ENCODE peak calls at places on chromosomes 16 and 17, in six cellular contexts. One of them, this sample, is unnamed.

GRCh38 chr17:59361386-59361785 is 29.9 kb downstream of the YPEL2 start:
- DNase-seq in IMR-90: peak; percentile 81
- DNase-seq in fibroblast of pulmonary artery: peak; percentile 92
- DNase-seq in body of pancreas: no peak
- DNase-seq in SK-N-SH: no peak
- DNase-seq in cardiac fibroblast: peak; percentile 96
- DNase-seq in this sample: peak; percentile 96

GRCh38 chr17:72556944-72557826 is 436.4 kb downstream of the SOX9 start:
- DNase-seq in fibroblast of pulmonary artery: peak; percentile 66
- DNase-seq in body of pancreas: peak; percentile 83
- DNase-seq in cardiac fibroblast: peak; percentile 71
- DNase-seq in SK-N-SH: peak; percentile 91
- DNase-seq in IMR-90: peak; percentile 57
- DNase-seq in this sample: peak; percentile 56

GRCh38 chr17:39096435-39097158 is 54.8 kb downstream of the PLXDC1 start:
- DNase-seq in IMR-90: no peak
- DNase-seq in cardiac fibroblast: no peak
- DNase-seq in body of pancreas: no peak
- DNase-seq in fibroblast of pulmonary artery: no peak
- DNase-seq in SK-N-SH: no peak
- DNase-seq in this sample: peak; percentile 27

GRCh38 chr17:60087882-60088669 is 9.4 kb upstream of the HEATR6 start:
- DNase-seq in body of pancreas: peak; percentile 78
- DNase-seq in fibroblast of pulmonary artery: peak; percentile 76
- DNase-seq in SK-N-SH: no peak
- DNase-seq in cardiac fibroblast: peak; percentile 82
- DNase-seq in IMR-90: no peak
- DNase-seq in this sample: peak; percentile 60

GRCh38 chr16:28264656-28265055 is 27.7 kb upstream of the SBK1 start:
- DNase-seq in body of pancreas: peak; percentile 60
- DNase-seq in SK-N-SH: no peak
- DNase-seq in IMR-90: peak; percentile 5
- DNase-seq in fibroblast of pulmonary artery: peak; percentile 88
- DNase-seq in cardiac fibroblast: peak; percentile 64
- DNase-seq in this sample: peak; percentile 56

GRCh38 chr17:14699569-14700190 is 398.8 kb downstream of the HS3ST3B1 start:
- DNase-seq in cardiac fibroblast: no peak
- DNase-seq in IMR-90: no peak
- DNase-seq in SK-N-SH: no peak
- DNase-seq in fibroblast of pulmonary artery: no peak
- DNase-seq in body of pancreas: no peak
- DNase-seq in this sample: no peak

GRCh38 chr17:65966311-65966710 is 225.6 kb downstream of the CEP112 start:
- DNase-seq in fibroblast of pulmonary artery: no peak
- DNase-seq in cardiac fibroblast: no peak
- DNase-seq in IMR-90: no peak
- DNase-seq in body of pancreas: no peak
- DNase-seq in SK-N-SH: no peak
- DNase-seq in this sample: no peak

GRCh38 chr17:74780443-74781238 is 4.5 kb upstream of the NAT9 start:
- DNase-seq in body of pancreas: no peak
- DNase-seq in IMR-90: no peak
- DNase-seq in cardiac fibroblast: no peak
- DNase-seq in SK-N-SH: peak; percentile 81
- DNase-seq in fibroblast of pulmonary artery: no peak
- DNase-seq in this sample: no peak

GRCh38 chr16:54928016-54928356 is 2.7 kb upstream of the IRX5 start:
- DNase-seq in fibroblast of pulmonary artery: no peak
- DNase-seq in SK-N-SH: no peak
- DNase-seq in body of pancreas: no peak
- DNase-seq in cardiac fibroblast: peak; percentile 42
- DNase-seq in IMR-90: no peak
- DNase-seq in this sample: no peak

GRCh38 chr16:676565-677297 is 1.3 kb downstream of the RHBDL1 start:
- DNase-seq in fibroblast of pulmonary artery: no peak
- DNase-seq in body of pancreas: no peak
- DNase-seq in cardiac fibroblast: no peak
- DNase-seq in IMR-90: no peak
- DNase-seq in SK-N-SH: no peak
- DNase-seq in this sample: no peak

GRCh38 chr16:70470927-70471341 is 16.5 kb downstream of the FCSK start:
- DNase-seq in IMR-90: peak; percentile 10
- DNase-seq in fibroblast of pulmonary artery: peak; percentile 31
- DNase-seq in cardiac fibroblast: peak; percentile 20
- DNase-seq in body of pancreas: peak; percentile 46
- DNase-seq in SK-N-SH: peak; percentile 87
- DNase-seq in this sample: peak; percentile 39
- TF ChIP-seq CTCF in IMR-90: peak; percentile 36
- TF ChIP-seq CTCF in fibroblast of pulmonary artery: peak; percentile 39
- TF ChIP-seq CTCF in cardiac fibroblast: peak; percentile 51
- TF ChIP-seq CTCF in body of pancreas: peak; percentile 18
- TF ChIP-seq CTCF in SK-N-SH: peak; percentile 49
- TF ChIP-seq CTCF in this sample: peak; percentile 56

DNA sequence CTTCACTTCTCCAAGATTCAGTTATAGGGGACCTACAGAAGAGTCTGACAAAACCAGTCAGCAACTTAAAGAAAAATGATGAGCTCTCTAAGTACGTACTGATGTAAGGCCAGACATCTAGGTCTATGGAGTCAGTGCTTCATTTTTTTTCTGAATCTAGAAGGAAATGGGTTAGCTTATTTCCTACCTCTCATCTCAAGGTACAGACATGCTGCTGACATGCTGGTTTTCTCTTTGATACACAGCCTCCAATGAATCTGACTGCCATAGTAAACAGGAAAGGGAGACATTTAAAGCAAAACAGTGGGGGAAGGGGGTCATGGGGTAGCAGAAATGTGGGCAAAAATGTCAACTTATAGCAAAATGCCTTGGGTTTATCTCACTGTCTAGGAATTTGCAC is 16.4 kb downstream of the CDR2 start:
- DNase-seq in fibroblast of pulmonary artery: no peak
- DNase-seq in SK-N-SH: no peak
- DNase-seq in IMR-90: no peak
- DNase-seq in body of pancreas: no peak
- DNase-seq in cardiac fibroblast: no peak
- DNase-seq in this sample: no peak
- H3K4me3 ChIP-seq in fibroblast of pulmonary artery: no peak overlapping the region
- H3K4me3 ChIP-seq in SK-N-SH: no peak overlapping the region
- H3K4me3 ChIP-seq in IMR-90: no peak overlapping the region
- H3K4me3 ChIP-seq in body of pancreas: no peak overlapping the region
- H3K4me3 ChIP-seq in cardiac fibroblast: no peak overlapping the region
- H3K4me3 ChIP-seq in this sample: no peak overlapping the region

DNA sequence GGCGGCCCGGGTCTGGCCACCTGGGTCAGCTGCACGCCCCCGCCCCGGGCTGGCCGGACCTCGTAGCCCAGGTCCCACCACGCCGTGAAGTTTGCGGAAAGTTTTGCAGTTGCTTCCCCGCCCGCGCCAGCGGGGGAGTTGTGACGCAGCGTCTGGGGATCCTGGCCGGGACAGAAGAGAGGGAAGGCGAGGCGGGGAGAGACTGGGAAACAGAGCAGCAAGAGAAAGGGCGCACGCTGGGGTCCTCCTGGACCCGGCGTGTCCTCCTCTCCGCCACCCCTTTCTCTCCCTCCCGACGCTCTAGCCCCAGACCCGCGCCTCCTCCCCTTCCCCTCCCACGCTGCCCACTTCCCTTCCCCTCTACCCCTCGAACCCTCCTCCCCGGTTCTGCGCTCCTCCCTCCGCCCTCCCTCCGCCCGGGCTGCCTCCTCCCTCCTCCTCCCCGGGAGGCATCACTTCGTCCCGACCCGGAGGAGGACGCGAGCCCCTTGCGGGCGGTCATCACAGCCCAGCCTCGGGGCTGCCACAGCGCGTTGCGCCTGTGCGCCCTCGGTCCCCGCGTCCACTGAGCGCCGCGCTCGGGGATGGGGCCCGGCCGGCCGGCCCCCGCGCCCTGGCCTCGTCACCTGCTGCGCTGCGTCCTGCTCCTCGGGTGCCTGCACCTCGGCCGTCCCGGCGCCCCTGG is at the start of gene MRC2:
- DNase-seq in body of pancreas: peak; percentile 24
- DNase-seq in SK-N-SH: peak; percentile 93
- DNase-seq in IMR-90: peak; percentile 82
- DNase-seq in fibroblast of pulmonary artery: peak; percentile 84
- DNase-seq in cardiac fibroblast: peak; percentile 86
- DNase-seq in this sample: peak; percentile 88
- TF ChIP-seq CTCF in body of pancreas: no peak
- TF ChIP-seq CTCF in SK-N-SH: peak; percentile 23
- TF ChIP-seq CTCF in IMR-90: no peak
- TF ChIP-seq CTCF in fibroblast of pulmonary artery: no peak
- TF ChIP-seq CTCF in cardiac fibroblast: no peak
- TF ChIP-seq CTCF in this sample: no peak

DNA sequence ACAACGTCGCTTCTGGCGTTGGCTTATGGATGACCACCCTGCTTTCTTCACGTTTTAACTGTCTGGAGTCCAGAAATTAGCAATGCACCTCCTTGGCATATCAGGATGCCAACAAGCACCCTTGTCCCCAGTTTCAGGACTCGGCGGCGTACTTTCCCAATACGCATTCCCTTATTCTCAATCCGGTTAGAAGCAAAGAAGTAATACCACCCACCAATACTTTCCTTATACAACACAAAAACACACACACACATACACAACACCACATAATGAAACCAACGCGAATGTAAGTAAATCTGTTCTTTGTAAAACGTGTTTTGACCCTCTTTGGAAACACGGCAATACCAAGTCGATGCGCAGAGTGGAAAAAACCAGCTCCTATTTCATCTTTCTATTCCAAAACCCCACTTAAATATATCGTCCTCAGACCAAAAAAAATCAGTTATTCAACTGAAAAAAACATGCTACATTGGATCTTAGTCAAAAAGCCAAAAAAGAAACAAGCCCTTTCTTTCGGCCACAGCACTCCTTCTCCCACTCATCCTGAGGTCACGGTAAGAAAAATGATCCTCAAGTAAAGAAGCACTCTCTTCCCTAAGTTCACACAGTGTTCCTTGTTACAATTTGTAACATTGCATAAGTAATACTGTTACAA is 31.1 kb upstream of the ARL4D start:
- DNase-seq in SK-N-SH: peak; percentile 67
- DNase-seq in body of pancreas: no peak
- DNase-seq in IMR-90: peak; percentile 97
- DNase-seq in fibroblast of pulmonary artery: peak; percentile 95
- DNase-seq in cardiac fibroblast: peak; percentile 94
- DNase-seq in this sample: peak; percentile 96
- H3K4me3 ChIP-seq in SK-N-SH: no peak overlapping the region
- H3K4me3 ChIP-seq in body of pancreas: no peak overlapping the region
- H3K4me3 ChIP-seq in IMR-90: peak overlapping the region; percentile 35
- H3K4me3 ChIP-seq in fibroblast of pulmonary artery: peak overlapping the region; percentile 45
- H3K4me3 ChIP-seq in cardiac fibroblast: peak overlapping the region; percentile 19
- H3K4me3 ChIP-seq in this sample: peak overlapping the region; percentile 46

GRCh38 chr16:85607796-85608514 is 5.2 kb upstream of the GSE1 start:
- DNase-seq in SK-N-SH: no peak
- DNase-seq in cardiac fibroblast: no peak
- DNase-seq in body of pancreas: no peak
- DNase-seq in IMR-90: no peak
- DNase-seq in fibroblast of pulmonary artery: no peak
- DNase-seq in this sample: peak; percentile 29

GRCh38 chr16:85607331-85607765 is 5.8 kb upstream of the GSE1 start:
- DNase-seq in fibroblast of pulmonary artery: no peak
- DNase-seq in IMR-90: no peak
- DNase-seq in SK-N-SH: peak; percentile 68
- DNase-seq in cardiac fibroblast: no peak
- DNase-seq in body of pancreas: peak; percentile 32
- DNase-seq in this sample: peak; percentile 58

GRCh38 chr16:85608887-85609286 is 4.2 kb upstream of the GSE1 start:
- DNase-seq in fibroblast of pulmonary artery: no peak
- DNase-seq in SK-N-SH: no peak
- DNase-seq in body of pancreas: no peak
- DNase-seq in cardiac fibroblast: no peak
- DNase-seq in IMR-90: no peak
- DNase-seq in this sample: no peak

GRCh38 chr16:85609539-85609938 is 3.6 kb upstream of the GSE1 start:
- DNase-seq in cardiac fibroblast: no peak
- DNase-seq in body of pancreas: no peak
- DNase-seq in IMR-90: no peak
- DNase-seq in fibroblast of pulmonary artery: no peak
- DNase-seq in SK-N-SH: no peak
- DNase-seq in this sample: no peak

DNA sequence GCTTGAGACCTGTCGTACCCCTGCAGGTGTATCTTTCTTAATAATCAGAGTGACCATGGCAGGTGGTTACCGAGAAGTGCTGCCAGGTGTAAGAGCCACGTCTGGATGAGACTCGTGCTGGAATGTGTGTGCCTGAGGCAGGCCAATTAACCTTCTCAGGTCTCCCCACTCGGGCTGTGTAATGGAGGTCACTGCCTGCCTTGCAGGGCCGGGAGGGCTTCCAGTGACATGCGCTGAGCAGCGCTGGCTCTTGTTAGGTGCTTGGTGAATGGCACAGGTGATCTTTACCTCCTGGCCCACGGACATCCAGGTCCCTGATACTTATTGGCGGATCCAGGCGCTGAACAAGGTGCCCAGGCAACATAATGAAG is 4.6 kb upstream of the GSE1 start:
- DNase-seq in fibroblast of pulmonary artery: no peak
- DNase-seq in SK-N-SH: no peak
- DNase-seq in IMR-90: no peak
- DNase-seq in cardiac fibroblast: no peak
- DNase-seq in body of pancreas: peak; percentile 54
- DNase-seq in this sample: no peak
- TF ChIP-seq CTCF in fibroblast of pulmonary artery: no peak
- TF ChIP-seq CTCF in SK-N-SH: no peak
- TF ChIP-seq CTCF in IMR-90: no peak
- TF ChIP-seq CTCF in cardiac fibroblast: no peak
- TF ChIP-seq CTCF in body of pancreas: no peak
- TF ChIP-seq CTCF in this sample: no peak